ENCODE peak calls at places on chromosomes 12 and 14, in six cellular contexts. X is HepG2, L is A549, F is H1, Z is endothelial cell of umbilical vein, M is K562. Y is an unnamed sample.

GRCh38 chr14:55747186-55747585 is 167.2 kb downstream of the KTN1 start:
- DNase-seq in M (no peak), L (no peak), X (no peak), F (no peak), Z (no peak), Y (no peak)

GRCh38 chr12:23694307-23694706 is 255.2 kb downstream of the SOX5 start:
- DNase-seq in X (no peak), Z (no peak), F (no peak), L (no peak), M (no peak), Y (no peak)

GRCh38 chr14:89702151-89702936 is 252.2 kb downstream of the EFCAB11 start:
- DNase-seq in Z (no peak), L (no peak), X (no peak), M (no peak), F (no peak), Y (no peak)

GRCh38 chr14:32370720-32371119 is 41.6 kb downstream of the AKAP6 start:
- DNase-seq in F (no peak), X (no peak), Z (peak; percentile 48), M (no peak), L (peak; percentile 15), Y (no peak)

GRCh38 chr14:58826845-58827686 is 189.3 kb downstream of the DACT1 start:
- DNase-seq in F (no peak), Z (no peak), L (no peak), M (no peak), X (no peak), Y (no peak)

GRCh38 chr12:71536939-71537622 is 97.5 kb downstream of the LGR5 start:
- DNase-seq in M (no peak), Z (no peak), F (no peak), L (no peak), X (peak; percentile 96), Y (no peak)

GRCh38 chr14:35932659-35933159 is 106.6 kb downstream of the BRMS1L start:
- DNase-seq in L (no peak), F (no peak), X (no peak), M (no peak), Z (no peak), Y (no peak)

GRCh38 chr12:53056296-53056695 is 6.4 kb downstream of the TNS2 start:
- DNase-seq in L (no peak), F (no peak), M (no peak), X (no peak), Z (no peak), Y (no peak)

GRCh38 chr12:43151406-43152080 is 400.5 kb downstream of the ADAMTS20 start:
- DNase-seq in X (no peak), L (no peak), F (no peak), Z (no peak), M (no peak), Y (no peak)

GRCh38 chr12:110035534-110036104 is 12.7 kb downstream of the C12orf76 start:
- DNase-seq in M (no peak), F (no peak), Z (no peak), X (peak; percentile 67), L (no peak), Y (no peak)

GRCh38 chr12:120012067-120012621 is 23.1 kb downstream of the BICDL1 start:
- DNase-seq in Z (no peak), F (no peak), M (peak; percentile 32), L (peak; percentile 78), X (no peak), Y (no peak)

GRCh38 chr12:72836184-72836583 is 564.0 kb downstream of the TRHDE start:
- DNase-seq in X (no peak), M (no peak), F (no peak), L (no peak), Z (no peak), Y (no peak)

GRCh38 chr12:110248096-110248447 is 33.0 kb upstream of the ATP2A2 start:
- DNase-seq in X (no peak), L (no peak), M (no peak), Z (no peak), F (no peak), Y (no peak)

GRCh38 chr14:21917699-21918436 is 244.2 kb upstream of the OR4E1 start:
- DNase-seq in X (peak; percentile 56), Z (peak; percentile 91), F (no peak), M (peak; percentile 18), L (peak; percentile 92), Y (peak; percentile 31)

DNA sequence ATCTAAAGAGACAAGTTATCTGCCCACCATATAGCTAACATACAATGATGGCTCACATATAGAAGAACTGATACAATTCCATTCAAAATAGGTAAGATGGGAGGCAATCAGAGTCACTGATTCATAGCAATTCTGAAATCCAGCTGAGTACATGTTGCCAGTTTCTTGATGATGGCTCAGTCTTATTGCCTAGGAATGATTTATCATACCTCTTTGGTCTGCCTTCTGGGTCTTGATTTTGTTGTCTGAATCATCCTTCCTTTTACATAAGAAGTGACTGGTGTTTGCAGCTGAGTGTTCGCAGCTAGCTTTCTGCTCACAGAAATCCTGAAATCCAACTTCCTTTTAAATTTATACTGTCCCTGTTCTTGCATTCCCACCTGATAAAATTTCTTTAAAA is 463.2 kb upstream of the MGAT4C start:
- DNase-seq in M (no peak), X (no peak), Z (no peak), L (no peak), F (no peak), Y (no peak)
- TF ChIP-seq JUN in M (no peak), X (no peak), Z (no peak), L (no peak), F (no peak), Y (no peak)

GRCh38 chr14:83491091-83491490 is 1957.4 kb upstream of the SEL1L start:
- DNase-seq in X (no peak), L (no peak), M (no peak), Z (no peak), F (no peak), Y (no peak)

GRCh38 chr14:83483063-83483462 is 1949.4 kb upstream of the SEL1L start:
- DNase-seq in F (no peak), X (no peak), Z (no peak), L (no peak), M (no peak), Y (no peak)

GRCh38 chr14:83485591-83485990 is 1951.9 kb upstream of the SEL1L start:
- DNase-seq in F (no peak), X (no peak), Z (no peak), M (no peak), L (no peak), Y (no peak)
- TF ChIP-seq JUN in F (no peak), X (no peak), Z (no peak), M (no peak), L (no peak), Y (no peak)

GRCh38 chr14:75831971-75832370 is 149.8 kb downstream of the TGFB3 start:
- DNase-seq in X (no peak), Z (no peak), M (peak; percentile 25), F (no peak), L (peak; percentile 31), Y (no peak)
- TF ChIP-seq JUN in X (no peak), Z (no peak), M (no peak), F (no peak), L (no peak), Y (no peak)

GRCh38 chr12:55983229-55983849 is 9.5 kb downstream of the RAB5B start:
- DNase-seq in F (no peak), M (no peak), X (no peak), Z (no peak), L (no peak), Y (no peak)
- TF ChIP-seq JUN in F (no peak), M (no peak), X (no peak), Z (no peak), L (no peak), Y (no peak)

DNA sequence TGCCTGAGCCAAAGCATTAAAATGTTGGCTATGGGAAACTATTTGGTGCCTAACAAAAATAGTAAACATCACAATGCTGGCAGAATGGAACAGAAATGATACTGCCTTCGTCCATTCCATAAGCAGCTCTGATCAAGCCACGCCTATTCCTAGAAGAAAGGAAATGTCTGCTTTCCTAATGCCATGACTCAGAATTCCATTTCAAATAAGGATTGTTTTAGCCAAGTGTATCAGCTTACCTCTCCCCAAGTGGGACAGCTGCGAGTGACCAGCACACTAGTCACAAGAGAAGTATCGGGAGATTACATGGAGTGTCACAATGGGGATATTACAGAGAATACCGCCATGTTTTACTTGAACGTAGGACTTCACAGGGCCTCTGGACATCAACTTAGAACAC is 38.7 kb downstream of the GLT8D2 start:
- DNase-seq in L (peak; percentile 46), Z (peak; percentile 93), M (peak; percentile 29), X (no peak), F (no peak), Y (no peak)
- TF ChIP-seq JUN in L (no peak), Z (peak; percentile 84), M (no peak), X (no peak), F (no peak), Y (no peak)

GRCh38 chr14:80959448-80960006 is 4.1 kb downstream of the TSHR start:
- DNase-seq in L (no peak), Z (no peak), F (no peak), X (no peak), M (no peak), Y (no peak)
- TF ChIP-seq JUN in L (no peak), Z (no peak), F (no peak), X (no peak), M (no peak), Y (no peak)

Y was measured in WTC11.